ENCODE peak calls at places on chromosomes 12 and 14, in ten cellular contexts. D is brain microvascular endothelial cell; S is CD4-positive, alpha-beta T cell; A is cardiac muscle cell; J is lower lobe of right lung; M is right lobe of liver; C is AG04450; N is endodermal cell; B is CD8-positive, alpha-beta memory T cell; L is stomach. X is an unnamed sample.

GRCh38 chr14:32013083-32013482 is 64.0 kb upstream of the ARHGAP5 start:
- DNase-seq in B (no peak), D (no peak), A (peak), L (no peak), S (no peak), C (no peak), N (peak), M (no peak), J (no peak), X (no peak)

GRCh38 chr12:109711596-109712461 is 1.8 kb upstream of the FAM222A start:
- DNase-seq in D (no peak), C (no peak), S (no peak), J (no peak), N (peak), M (no peak), L (peak), A (peak), B (no peak), X (no peak)

GRCh38 chr12:70637286-70637685 is at the start of gene PTPRB:
- DNase-seq in M (no peak), S (no peak), A (no peak), B (no peak), L (no peak), C (no peak), N (no peak), D (no peak), J (no peak), X (no peak)

GRCh38 chr12:46101121-46101869 is 110.9 kb upstream of the SCAF11 start:
- DNase-seq in N (peak), M (no peak), D (no peak), B (no peak), C (no peak), S (no peak), A (no peak), L (no peak), J (no peak), X (no peak)

GRCh38 chr12:98575013-98575412 is 18.5 kb upstream of the SLC25A3 start:
- DNase-seq in N (peak), C (no peak), M (no peak), L (no peak), A (no peak), D (no peak), J (no peak), B (no peak), S (no peak), X (no peak)

GRCh38 chr12:23950011-23950774 is 723 bp upstream of the SOX5 start:
- DNase-seq in J (no peak), N (peak), B (no peak), M (peak), L (no peak), A (peak), C (no peak), S (no peak), D (peak), X (no peak)

GRCh38 chr14:20609215-20610001 is 18.2 kb upstream of the RNASE12 start:
- DNase-seq in A (peak), M (peak), J (peak), L (peak), S (peak), D (peak), B (peak), N (peak), C (peak), X (peak)

GRCh38 chr12:92156139-92156538 is 10.5 kb upstream of the BTG1 start:
- DNase-seq in N (no peak), S (no peak), J (no peak), L (no peak), C (no peak), M (no peak), B (no peak), D (no peak), A (no peak), X (no peak)

GRCh38 chr14:54976316-54976715 is 50.6 kb downstream of the WDHD1 start:
- DNase-seq in S (no peak), M (no peak), D (peak), J (no peak), N (no peak), A (peak), C (peak), B (no peak), L (no peak), X (no peak)

GRCh38 chr12:586318-587071 is 76.8 kb downstream of the NINJ2 start:
- DNase-seq in J (no peak), S (no peak), A (no peak), N (peak), M (no peak), D (no peak), B (no peak), L (no peak), C (no peak), X (no peak)

DNA sequence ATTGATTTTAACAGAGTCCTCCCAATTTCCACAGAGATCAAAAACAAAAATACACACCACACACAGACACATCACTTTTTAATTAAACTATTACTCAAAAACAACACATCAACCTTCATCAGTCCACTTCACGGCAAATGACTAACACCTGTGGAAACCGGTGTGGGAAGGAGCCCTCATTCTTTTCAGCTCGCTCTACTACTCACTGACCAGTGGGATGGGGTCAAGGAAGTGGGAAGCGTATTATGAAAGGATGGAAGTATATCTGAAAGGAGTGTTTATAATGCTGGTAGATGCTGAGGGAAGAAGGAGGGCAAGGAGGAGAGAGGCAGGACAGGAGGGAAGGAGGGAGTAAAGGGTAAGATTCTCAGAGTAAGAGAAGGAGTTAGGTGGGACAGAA is 156.5 kb downstream of the EPS8 start:
- DNase-seq in J (no peak), C (no peak), A (no peak), D (no peak), N (no peak), L (no peak), S (no peak), M (no peak), B (no peak), X (no peak)
- H3K27ac ChIP-seq in J (no peak), C (no peak), A (no peak), D (peak), N (no peak), L (no peak), S (no peak), M (no peak), B (no peak), X (no peak)

GRCh38 chr12:57418255-57418654 is 12.6 kb downstream of the R3HDM2 start:
- DNase-seq in A (peak), D (no peak), S (no peak), J (no peak), N (peak), B (no peak), L (no peak), M (peak), C (no peak), X (no peak)
- H3K27ac ChIP-seq in A (peak), D (no peak), S (no peak), J (no peak), N (no peak), B (no peak), L (no peak), M (peak), C (no peak), X (no peak)

GRCh38 chr14:74575507-74575906 is 36.5 kb downstream of the LTBP2 start:
- DNase-seq in N (no peak), L (no peak), A (no peak), B (no peak), M (no peak), J (peak), C (no peak), D (no peak), S (no peak), X (no peak)
- H3K27ac ChIP-seq in N (no peak), L (no peak), A (no peak), B (no peak), M (no peak), J (no peak), C (peak), D (no peak), S (no peak), X (peak)

DNA sequence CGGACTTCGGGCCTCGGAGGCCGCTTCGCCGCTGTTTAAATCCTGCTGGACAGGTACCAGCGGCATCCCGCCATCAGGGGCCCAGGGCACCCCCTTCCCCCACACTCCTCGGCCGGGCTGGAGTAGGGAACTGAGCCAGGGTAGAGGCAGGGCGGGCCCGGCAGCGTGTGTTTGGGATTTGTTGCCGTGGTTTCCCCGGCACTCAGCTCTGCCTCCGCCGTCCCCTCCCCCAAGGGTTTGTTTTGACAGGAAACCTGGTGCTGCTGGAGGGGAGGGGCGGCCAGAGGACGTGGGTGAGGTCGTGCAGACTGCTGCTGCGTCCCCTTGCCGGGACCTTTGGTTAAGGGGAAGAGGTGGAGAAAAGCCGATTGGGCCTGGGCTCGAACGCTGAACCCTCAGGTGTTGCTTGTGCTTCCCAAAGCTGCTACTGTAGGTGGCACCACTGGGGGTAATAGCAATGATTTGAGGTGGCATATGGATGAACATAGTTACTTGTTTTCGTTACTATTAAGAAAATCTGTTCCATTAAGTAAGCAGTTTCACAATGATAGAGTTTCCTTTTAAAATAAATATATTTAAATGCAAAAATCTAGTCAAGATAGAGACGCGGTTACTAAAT is 778 bp downstream of the TCP11L2 start:
- DNase-seq in B (peak), D (peak), S (peak), M (peak), C (no peak), J (peak), L (peak), N (peak), A (peak), X (no peak)
- H3K27ac ChIP-seq in B (peak), D (peak), S (peak), M (peak), C (peak), J (peak), L (peak), N (peak), A (peak), X (peak)

DNA sequence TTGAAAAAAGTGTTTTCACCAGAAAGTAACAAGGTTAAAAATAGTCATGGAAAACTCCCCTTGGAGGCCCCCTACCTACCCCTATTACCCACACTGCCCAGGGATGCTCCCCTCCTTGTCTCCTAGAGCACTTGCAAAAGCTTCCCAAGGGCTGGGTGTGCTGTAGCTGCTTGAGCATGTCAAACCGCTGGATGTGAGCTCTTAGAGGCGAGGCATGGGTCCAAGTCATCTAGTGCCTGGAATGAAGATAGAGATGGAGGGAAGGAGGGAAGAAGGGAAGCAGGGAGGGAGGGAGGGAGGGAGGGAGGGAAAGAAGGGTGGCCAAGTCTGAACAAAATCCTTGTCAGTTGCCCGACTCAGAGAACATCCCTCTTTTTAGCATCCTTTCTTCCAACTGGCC is 43.1 kb downstream of the LTBP2 start:
- DNase-seq in S (no peak), L (no peak), C (no peak), D (no peak), J (no peak), N (no peak), B (no peak), A (peak), M (no peak), X (no peak)
- H3K27ac ChIP-seq in S (no peak), L (no peak), C (no peak), D (no peak), J (peak), N (no peak), B (no peak), A (no peak), M (no peak), X (peak)

DNA sequence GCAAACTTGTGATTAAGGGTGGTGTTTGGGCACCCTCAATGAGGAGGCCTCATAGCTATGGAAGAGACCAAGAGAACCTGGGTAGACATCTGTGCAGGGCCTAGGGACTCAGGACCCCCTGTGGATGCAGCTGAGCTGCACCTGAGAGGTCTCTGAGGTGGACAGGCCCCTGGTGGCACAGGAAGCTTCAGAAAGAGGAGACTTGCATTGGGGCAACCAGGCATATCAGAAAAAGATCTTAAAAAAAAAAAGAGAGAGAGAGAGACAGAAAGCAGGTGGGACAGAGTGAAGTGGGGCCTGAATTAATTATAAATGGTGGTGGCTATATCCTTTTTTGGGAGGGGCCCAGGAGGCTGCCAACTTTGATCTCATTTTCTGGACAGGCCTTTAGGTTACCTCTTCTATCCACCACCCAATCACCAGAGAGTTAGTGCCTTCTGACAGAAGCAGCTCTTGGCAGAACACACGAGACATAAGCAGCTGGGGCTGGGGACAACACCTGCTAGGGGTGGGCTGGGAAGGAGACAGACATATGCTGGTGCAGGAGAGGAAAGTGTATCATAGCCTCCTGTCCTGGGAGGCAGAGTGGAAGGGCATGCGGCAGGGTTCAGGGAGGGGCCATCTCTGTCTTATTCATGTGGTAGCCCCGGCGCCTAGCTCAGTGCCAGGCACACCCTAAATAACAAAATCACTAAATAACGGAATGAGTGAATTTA is 46.6 kb upstream of the ATP23 start:
- DNase-seq in D (no peak), S (no peak), C (no peak), B (no peak), M (no peak), L (no peak), A (no peak), J (no peak), N (peak), X (no peak)
- H3K27ac ChIP-seq in D (no peak), S (no peak), C (peak), B (peak), M (peak), L (peak), A (peak), J (peak), N (no peak), X (no peak)

DNA sequence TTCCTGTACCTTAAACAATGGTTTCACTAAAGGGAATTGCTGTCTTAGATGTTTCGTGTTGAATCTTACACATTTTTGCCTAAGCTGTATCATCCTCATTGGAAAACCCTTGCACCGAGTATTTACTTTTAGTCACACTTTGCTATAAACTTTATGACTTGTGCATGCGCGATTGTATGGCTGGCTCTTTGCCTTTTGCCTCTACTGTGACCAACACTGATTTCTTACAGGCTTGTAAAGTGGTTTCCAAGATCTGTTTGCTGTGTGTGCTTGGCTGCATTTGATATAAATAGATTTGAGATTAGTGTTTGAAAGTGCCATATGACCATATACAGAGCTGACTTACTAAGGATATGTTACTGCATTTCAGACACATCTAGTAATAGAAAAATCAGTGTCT is 40.5 kb downstream of the RASSF3 start:
- DNase-seq in D (no peak), N (no peak), J (no peak), A (no peak), S (no peak), M (no peak), L (peak), B (no peak), C (no peak), X (peak)
- H3K27ac ChIP-seq in D (no peak), N (no peak), J (no peak), A (peak), S (no peak), M (no peak), L (peak), B (no peak), C (no peak), X (no peak)

DNA sequence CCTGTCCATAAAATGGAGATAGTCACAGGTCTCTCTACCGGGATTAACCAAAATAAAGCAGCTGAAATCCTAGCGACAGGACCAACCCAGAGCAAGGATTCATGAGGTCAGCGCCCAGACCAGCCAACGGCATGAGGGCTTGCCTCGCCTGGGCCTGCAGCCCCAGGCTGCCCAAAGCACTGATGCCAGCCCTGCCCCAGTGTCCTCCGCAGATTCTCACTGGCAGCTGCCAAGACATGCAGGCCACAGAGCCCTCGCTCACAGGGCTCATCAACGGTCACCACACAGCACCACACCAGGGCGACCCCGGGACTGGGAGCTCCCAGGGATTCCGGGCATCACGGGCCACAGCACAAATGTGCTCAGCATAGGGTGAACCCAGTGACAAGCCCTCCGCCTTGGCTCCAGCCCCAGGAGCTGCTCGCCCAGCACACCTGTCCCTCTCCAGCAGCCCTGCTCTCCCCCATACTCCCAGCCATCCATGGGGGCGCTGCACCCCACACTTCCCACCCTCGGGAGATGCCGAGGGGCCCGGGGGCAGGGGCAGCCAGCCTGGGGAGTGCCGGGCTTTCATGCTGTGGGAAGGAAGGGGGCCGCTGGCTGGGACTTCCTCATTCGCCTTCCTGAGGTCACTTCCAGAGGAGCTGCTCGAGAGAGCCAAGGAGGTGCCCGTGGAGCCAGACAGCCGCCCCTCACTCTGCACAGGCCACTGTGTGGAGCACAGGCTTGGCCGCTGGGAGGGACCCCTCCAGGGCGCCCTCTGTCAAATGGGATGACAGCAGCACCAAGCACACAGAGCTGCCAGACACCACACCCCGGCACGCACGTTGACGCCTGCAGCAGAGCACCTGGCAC is 14.1 kb downstream of the RAB35 start:
- DNase-seq in S (no peak), J (no peak), C (no peak), A (no peak), M (no peak), B (no peak), D (no peak), L (no peak), N (no peak), X (no peak)
- H3K27ac ChIP-seq in S (peak), J (no peak), C (no peak), A (no peak), M (no peak), B (no peak), D (no peak), L (no peak), N (no peak), X (no peak)

DNA sequence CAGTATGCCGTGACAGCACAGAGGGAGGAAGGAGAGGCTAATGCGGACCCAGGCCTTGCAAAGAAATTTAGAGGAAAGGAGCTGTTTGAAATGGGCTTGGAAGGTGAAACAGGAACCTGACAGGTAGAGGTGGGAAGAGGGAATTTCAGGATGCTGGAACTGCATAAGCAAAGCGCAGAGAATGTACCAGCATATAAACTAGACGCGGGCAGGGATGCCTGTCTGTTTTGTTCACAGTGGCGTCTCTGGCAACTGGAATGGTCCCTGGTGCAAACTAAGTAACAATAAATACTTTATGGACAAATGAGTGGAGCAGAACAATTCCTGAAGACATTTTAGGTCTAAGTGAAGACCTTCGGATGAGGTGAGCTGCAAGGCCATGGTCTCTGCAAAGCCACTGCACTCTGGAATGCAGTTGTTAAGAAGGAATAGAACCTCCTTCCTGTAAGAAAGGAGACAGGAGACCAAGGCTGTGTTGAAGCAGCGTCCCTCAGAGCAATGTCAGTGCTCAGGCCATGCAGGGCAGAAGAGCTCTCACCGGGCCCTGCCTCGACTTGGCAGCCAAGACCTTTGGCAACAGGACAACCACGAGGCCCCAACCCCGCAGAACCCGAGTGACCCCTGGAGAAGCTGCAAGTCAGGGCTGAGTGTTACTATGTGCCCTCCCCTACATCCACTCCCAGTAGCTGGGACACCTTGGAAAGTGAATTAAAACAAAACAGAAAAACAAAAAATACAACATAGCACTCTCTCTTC is 42.8 kb downstream of the PITPNM2 start:
- DNase-seq in D (no peak), C (no peak), A (no peak), S (no peak), L (no peak), J (no peak), N (no peak), B (no peak), M (peak), X (no peak)
- H3K27ac ChIP-seq in D (no peak), C (no peak), A (no peak), S (no peak), L (no peak), J (peak), N (no peak), B (no peak), M (no peak), X (no peak)

X was measured in epithelial cell of prostate.